ENCODE peak calls at places on chromosomes 7 and 10, in eight cellular contexts. One of them, this sample, is unnamed.

GRCh38 chr10:36437367-36437766 is 688.0 kb upstream of the ANKRD30A start:
- DNase-seq in WTC11: no peak
- DNase-seq in OCI-LY7: no peak
- DNase-seq in tibial nerve: no peak
- DNase-seq in activated CD8-positive, alpha-beta T cell treated with anti-CD3 and anti-CD28 coated beads for 36 hours: no peak
- DNase-seq in lower leg skin: no peak
- DNase-seq in RWPE1: no peak
- DNase-seq in GM06990: no peak
- DNase-seq in this sample: no peak

GRCh38 chr7:71459137-71459536 is 327.2 kb downstream of the GALNT17 start:
- DNase-seq in GM06990: no peak
- DNase-seq in lower leg skin: no peak
- DNase-seq in WTC11: no peak
- DNase-seq in OCI-LY7: no peak
- DNase-seq in tibial nerve: no peak
- DNase-seq in activated CD8-positive, alpha-beta T cell treated with anti-CD3 and anti-CD28 coated beads for 36 hours: no peak
- DNase-seq in RWPE1: no peak
- DNase-seq in this sample: no peak

GRCh38 chr7:154644366-154644765 is 358.6 kb downstream of the PAXIP1 start:
- DNase-seq in OCI-LY7: no peak
- DNase-seq in WTC11: no peak
- DNase-seq in tibial nerve: no peak
- DNase-seq in RWPE1: no peak
- DNase-seq in activated CD8-positive, alpha-beta T cell treated with anti-CD3 and anti-CD28 coated beads for 36 hours: no peak
- DNase-seq in lower leg skin: no peak
- DNase-seq in GM06990: no peak
- DNase-seq in this sample: no peak

GRCh38 chr7:116698396-116698795 is 26.4 kb downstream of the MET start:
- DNase-seq in lower leg skin: no peak
- DNase-seq in GM06990: no peak
- DNase-seq in OCI-LY7: no peak
- DNase-seq in tibial nerve: no peak
- DNase-seq in RWPE1: no peak
- DNase-seq in WTC11: no peak
- DNase-seq in activated CD8-positive, alpha-beta T cell treated with anti-CD3 and anti-CD28 coated beads for 36 hours: no peak
- DNase-seq in this sample: no peak

GRCh38 chr7:94391716-94392390 is 2.8 kb upstream of the COL1A2 start:
- DNase-seq in lower leg skin: no peak
- DNase-seq in RWPE1: no peak
- DNase-seq in GM06990: peak
- DNase-seq in WTC11: peak
- DNase-seq in activated CD8-positive, alpha-beta T cell treated with anti-CD3 and anti-CD28 coated beads for 36 hours: peak
- DNase-seq in OCI-LY7: no peak
- DNase-seq in tibial nerve: no peak
- DNase-seq in this sample: peak

GRCh38 chr10:14397069-14397468 is 66.3 kb upstream of the FRMD4A start:
- DNase-seq in activated CD8-positive, alpha-beta T cell treated with anti-CD3 and anti-CD28 coated beads for 36 hours: no peak
- DNase-seq in OCI-LY7: no peak
- DNase-seq in GM06990: no peak
- DNase-seq in WTC11: no peak
- DNase-seq in tibial nerve: peak
- DNase-seq in lower leg skin: peak
- DNase-seq in RWPE1: peak
- DNase-seq in this sample: peak

GRCh38 chr10:47049056-47049851 is 138.0 kb downstream of the PTPN20 start:
- DNase-seq in OCI-LY7: no peak
- DNase-seq in tibial nerve: no peak
- DNase-seq in lower leg skin: peak
- DNase-seq in WTC11: no peak
- DNase-seq in activated CD8-positive, alpha-beta T cell treated with anti-CD3 and anti-CD28 coated beads for 36 hours: no peak
- DNase-seq in GM06990: no peak
- DNase-seq in RWPE1: no peak
- DNase-seq in this sample: no peak

GRCh38 chr10:98006266-98006665 is 24.2 kb downstream of the CRTAC1 start:
- DNase-seq in WTC11: peak
- DNase-seq in RWPE1: no peak
- DNase-seq in OCI-LY7: no peak
- DNase-seq in tibial nerve: no peak
- DNase-seq in lower leg skin: peak
- DNase-seq in GM06990: no peak
- DNase-seq in activated CD8-positive, alpha-beta T cell treated with anti-CD3 and anti-CD28 coated beads for 36 hours: peak
- DNase-seq in this sample: no peak

GRCh38 chr10:3622427-3622826 is 162.6 kb downstream of the KLF6 start:
- DNase-seq in activated CD8-positive, alpha-beta T cell treated with anti-CD3 and anti-CD28 coated beads for 36 hours: peak
- DNase-seq in lower leg skin: no peak
- DNase-seq in GM06990: no peak
- DNase-seq in WTC11: no peak
- DNase-seq in tibial nerve: no peak
- DNase-seq in RWPE1: no peak
- DNase-seq in OCI-LY7: peak
- DNase-seq in this sample: no peak

GRCh38 chr7:103466814-103467213 is 20.8 kb upstream of the SLC26A5 start:
- DNase-seq in GM06990: no peak
- DNase-seq in tibial nerve: no peak
- DNase-seq in RWPE1: no peak
- DNase-seq in WTC11: no peak
- DNase-seq in OCI-LY7: no peak
- DNase-seq in activated CD8-positive, alpha-beta T cell treated with anti-CD3 and anti-CD28 coated beads for 36 hours: no peak
- DNase-seq in lower leg skin: no peak
- DNase-seq in this sample: no peak

GRCh38 chr7:129134356-129134972 is 10.0 kb upstream of the TSPAN33 start:
- DNase-seq in OCI-LY7: no peak
- DNase-seq in tibial nerve: no peak
- DNase-seq in lower leg skin: no peak
- DNase-seq in RWPE1: no peak
- DNase-seq in WTC11: no peak
- DNase-seq in activated CD8-positive, alpha-beta T cell treated with anti-CD3 and anti-CD28 coated beads for 36 hours: no peak
- DNase-seq in GM06990: no peak
- DNase-seq in this sample: no peak

GRCh38 chr10:97038688-97039087 is 147.1 kb downstream of the SLIT1 start:
- DNase-seq in GM06990: no peak
- DNase-seq in tibial nerve: no peak
- DNase-seq in lower leg skin: no peak
- DNase-seq in WTC11: no peak
- DNase-seq in RWPE1: no peak
- DNase-seq in OCI-LY7: no peak
- DNase-seq in activated CD8-positive, alpha-beta T cell treated with anti-CD3 and anti-CD28 coated beads for 36 hours: no peak
- DNase-seq in this sample: no peak

DNA sequence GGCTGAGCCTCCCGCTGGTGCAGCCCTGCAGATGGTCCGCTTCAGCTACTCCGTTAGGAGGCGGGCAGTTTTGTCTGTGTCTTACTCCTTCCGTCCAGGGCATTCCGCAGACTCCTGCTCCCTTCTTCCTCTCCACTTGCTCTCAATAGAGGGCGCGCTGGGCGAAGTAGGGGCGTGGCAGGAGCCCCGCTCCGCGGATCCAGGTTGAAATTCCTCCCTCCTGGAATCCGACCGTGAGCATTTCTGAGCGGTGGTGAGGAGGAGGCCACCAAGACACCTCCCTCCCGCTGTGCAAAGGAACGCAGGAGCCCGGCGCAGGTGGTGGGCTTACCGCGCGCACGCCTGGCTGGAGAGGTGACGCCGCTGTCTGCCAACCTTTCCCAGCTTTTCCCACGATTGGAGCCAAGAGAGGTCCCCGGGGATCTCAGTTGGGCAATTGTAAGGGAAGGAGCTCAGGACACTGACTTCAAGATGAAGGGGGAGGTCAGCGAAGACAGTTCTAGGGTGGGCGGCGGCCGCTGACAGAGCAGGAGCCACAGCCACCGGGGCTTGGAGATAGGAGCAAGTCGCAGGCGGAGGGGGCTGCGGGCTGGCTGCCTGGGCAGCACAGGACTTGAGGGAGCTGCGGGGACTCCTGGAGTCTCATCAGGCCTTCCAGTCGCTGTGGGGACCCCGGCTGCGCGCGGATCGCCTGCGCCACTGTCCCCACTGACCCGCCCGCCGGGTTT is 1011.3 kb downstream of the XPNPEP1 start:
- DNase-seq in lower leg skin: peak
- DNase-seq in RWPE1: no peak
- DNase-seq in tibial nerve: peak
- DNase-seq in activated CD8-positive, alpha-beta T cell treated with anti-CD3 and anti-CD28 coated beads for 36 hours: no peak
- DNase-seq in OCI-LY7: no peak
- DNase-seq in GM06990: no peak
- DNase-seq in WTC11: peak
- DNase-seq in this sample: no peak
- TF ChIP-seq CTCF in lower leg skin: no peak
- TF ChIP-seq CTCF in RWPE1: peak
- TF ChIP-seq CTCF in tibial nerve: no peak
- TF ChIP-seq CTCF in activated CD8-positive, alpha-beta T cell treated with anti-CD3 and anti-CD28 coated beads for 36 hours: no peak
- TF ChIP-seq CTCF in OCI-LY7: no peak
- TF ChIP-seq CTCF in GM06990: peak
- TF ChIP-seq CTCF in WTC11: peak
- TF ChIP-seq CTCF in this sample: peak

GRCh38 chr10:54133201-54133600 is 667.8 kb downstream of the PCDH15 start:
- DNase-seq in GM06990: no peak
- DNase-seq in RWPE1: no peak
- DNase-seq in tibial nerve: no peak
- DNase-seq in activated CD8-positive, alpha-beta T cell treated with anti-CD3 and anti-CD28 coated beads for 36 hours: no peak
- DNase-seq in OCI-LY7: no peak
- DNase-seq in WTC11: no peak
- DNase-seq in lower leg skin: no peak
- DNase-seq in this sample: no peak
- TF ChIP-seq CTCF in GM06990: no peak
- TF ChIP-seq CTCF in RWPE1: peak
- TF ChIP-seq CTCF in tibial nerve: no peak
- TF ChIP-seq CTCF in activated CD8-positive, alpha-beta T cell treated with anti-CD3 and anti-CD28 coated beads for 36 hours: no peak
- TF ChIP-seq CTCF in OCI-LY7: peak
- TF ChIP-seq CTCF in WTC11: peak
- TF ChIP-seq CTCF in lower leg skin: no peak
- TF ChIP-seq CTCF in this sample: no peak

GRCh38 chr7:157734926-157735640 is 398.3 kb downstream of the DNAJB6 start:
- DNase-seq in WTC11: no peak
- DNase-seq in lower leg skin: no peak
- DNase-seq in tibial nerve: no peak
- DNase-seq in OCI-LY7: no peak
- DNase-seq in RWPE1: no peak
- DNase-seq in GM06990: no peak
- DNase-seq in activated CD8-positive, alpha-beta T cell treated with anti-CD3 and anti-CD28 coated beads for 36 hours: no peak
- DNase-seq in this sample: no peak

GRCh38 chr7:157726764-157727163 is 390.0 kb downstream of the DNAJB6 start:
- DNase-seq in GM06990: no peak
- DNase-seq in RWPE1: no peak
- DNase-seq in OCI-LY7: no peak
- DNase-seq in WTC11: no peak
- DNase-seq in tibial nerve: no peak
- DNase-seq in lower leg skin: no peak
- DNase-seq in activated CD8-positive, alpha-beta T cell treated with anti-CD3 and anti-CD28 coated beads for 36 hours: no peak
- DNase-seq in this sample: no peak

GRCh38 chr7:157730614-157731013 is 393.8 kb downstream of the DNAJB6 start:
- DNase-seq in RWPE1: no peak
- DNase-seq in GM06990: no peak
- DNase-seq in WTC11: no peak
- DNase-seq in activated CD8-positive, alpha-beta T cell treated with anti-CD3 and anti-CD28 coated beads for 36 hours: no peak
- DNase-seq in tibial nerve: no peak
- DNase-seq in lower leg skin: no peak
- DNase-seq in OCI-LY7: no peak
- DNase-seq in this sample: no peak

GRCh38 chr7:157727964-157728615 is 391.3 kb downstream of the DNAJB6 start:
- DNase-seq in lower leg skin: no peak
- DNase-seq in tibial nerve: no peak
- DNase-seq in OCI-LY7: no peak
- DNase-seq in activated CD8-positive, alpha-beta T cell treated with anti-CD3 and anti-CD28 coated beads for 36 hours: no peak
- DNase-seq in WTC11: no peak
- DNase-seq in GM06990: no peak
- DNase-seq in RWPE1: no peak
- DNase-seq in this sample: no peak

GRCh38 chr7:157729566-157729965 is 392.8 kb downstream of the DNAJB6 start:
- DNase-seq in OCI-LY7: no peak
- DNase-seq in tibial nerve: no peak
- DNase-seq in RWPE1: no peak
- DNase-seq in activated CD8-positive, alpha-beta T cell treated with anti-CD3 and anti-CD28 coated beads for 36 hours: no peak
- DNase-seq in WTC11: no peak
- DNase-seq in GM06990: no peak
- DNase-seq in lower leg skin: no peak
- DNase-seq in this sample: no peak
- TF ChIP-seq CTCF in OCI-LY7: no peak
- TF ChIP-seq CTCF in tibial nerve: no peak
- TF ChIP-seq CTCF in RWPE1: no peak
- TF ChIP-seq CTCF in activated CD8-positive, alpha-beta T cell treated with anti-CD3 and anti-CD28 coated beads for 36 hours: no peak
- TF ChIP-seq CTCF in WTC11: no peak
- TF ChIP-seq CTCF in GM06990: no peak
- TF ChIP-seq CTCF in lower leg skin: no peak
- TF ChIP-seq CTCF in this sample: no peak

GRCh38 chr10:116689096-116689495 is 53.3 kb downstream of the HSPA12A start:
- DNase-seq in RWPE1: no peak
- DNase-seq in WTC11: no peak
- DNase-seq in tibial nerve: no peak
- DNase-seq in GM06990: no peak
- DNase-seq in lower leg skin: no peak
- DNase-seq in OCI-LY7: no peak
- DNase-seq in activated CD8-positive, alpha-beta T cell treated with anti-CD3 and anti-CD28 coated beads for 36 hours: no peak
- DNase-seq in this sample: no peak

GRCh38 chr10:116691079-116691398 is 51.3 kb downstream of the HSPA12A start:
- DNase-seq in GM06990: no peak
- DNase-seq in RWPE1: no peak
- DNase-seq in OCI-LY7: no peak
- DNase-seq in lower leg skin: no peak
- DNase-seq in WTC11: no peak
- DNase-seq in activated CD8-positive, alpha-beta T cell treated with anti-CD3 and anti-CD28 coated beads for 36 hours: no peak
- DNase-seq in tibial nerve: no peak
- DNase-seq in this sample: no peak

GRCh38 chr10:116691544-116692126 is 50.7 kb downstream of the HSPA12A start:
- DNase-seq in lower leg skin: no peak
- DNase-seq in GM06990: no peak
- DNase-seq in OCI-LY7: no peak
- DNase-seq in tibial nerve: peak
- DNase-seq in activated CD8-positive, alpha-beta T cell treated with anti-CD3 and anti-CD28 coated beads for 36 hours: no peak
- DNase-seq in WTC11: no peak
- DNase-seq in RWPE1: no peak
- DNase-seq in this sample: no peak

GRCh38 chr10:116689744-116690143 is 52.6 kb downstream of the HSPA12A start:
- DNase-seq in activated CD8-positive, alpha-beta T cell treated with anti-CD3 and anti-CD28 coated beads for 36 hours: no peak
- DNase-seq in GM06990: no peak
- DNase-seq in WTC11: no peak
- DNase-seq in tibial nerve: no peak
- DNase-seq in OCI-LY7: no peak
- DNase-seq in lower leg skin: no peak
- DNase-seq in RWPE1: no peak
- DNase-seq in this sample: no peak

DNA sequence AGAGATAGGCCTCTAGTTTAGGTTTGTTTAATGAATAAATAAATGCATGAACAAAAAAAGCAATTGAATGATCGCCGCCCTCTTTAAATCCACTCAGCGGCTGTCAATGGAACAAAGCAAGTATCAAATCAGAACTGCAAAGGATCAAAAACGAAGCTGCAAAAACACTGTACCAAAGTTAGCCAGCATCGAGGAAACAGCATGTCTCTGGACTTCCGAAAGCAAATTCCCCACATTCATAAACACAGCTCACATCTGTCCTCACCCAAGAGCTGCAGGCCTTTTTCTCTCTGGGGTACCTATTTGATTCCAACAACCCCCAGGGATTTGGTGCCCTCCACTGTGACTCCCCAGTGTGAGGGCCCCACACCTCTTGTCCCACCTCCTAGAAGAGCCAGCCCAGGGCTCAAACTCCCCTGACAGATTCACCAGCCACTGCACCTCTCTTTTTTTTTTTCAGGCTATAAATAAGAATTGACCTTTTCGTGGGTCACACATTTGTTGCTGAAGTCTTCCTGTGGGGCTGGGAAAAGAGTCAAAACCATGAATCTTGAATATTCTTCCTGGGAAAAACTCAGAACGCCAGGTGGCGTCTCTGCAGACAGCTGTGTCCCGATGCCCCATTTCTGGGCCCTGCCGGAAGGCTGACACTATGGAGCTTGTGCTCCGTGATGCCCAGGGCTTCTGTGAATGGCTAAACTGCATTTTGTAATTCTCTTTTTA is 51.8 kb downstream of the HSPA12A start:
- DNase-seq in activated CD8-positive, alpha-beta T cell treated with anti-CD3 and anti-CD28 coated beads for 36 hours: no peak
- DNase-seq in RWPE1: no peak
- DNase-seq in WTC11: no peak
- DNase-seq in lower leg skin: no peak
- DNase-seq in tibial nerve: peak
- DNase-seq in OCI-LY7: no peak
- DNase-seq in GM06990: no peak
- DNase-seq in this sample: no peak
- TF ChIP-seq CTCF in activated CD8-positive, alpha-beta T cell treated with anti-CD3 and anti-CD28 coated beads for 36 hours: no peak
- TF ChIP-seq CTCF in RWPE1: peak
- TF ChIP-seq CTCF in WTC11: no peak
- TF ChIP-seq CTCF in lower leg skin: no peak
- TF ChIP-seq CTCF in tibial nerve: peak
- TF ChIP-seq CTCF in OCI-LY7: no peak
- TF ChIP-seq CTCF in GM06990: no peak
- TF ChIP-seq CTCF in this sample: no peak